ENCODE peak calls at places on chromosomes 16 and 17, in seven cellular contexts. C, J, E, S, W, M and U are unnamed samples.

GRCh38 chr17:21573961-21574610 is 118.2 kb upstream of the KCNJ18 start:
- DNase-seq in C (peak), W (no peak), J (no peak), E (peak), S (peak), M (peak), U (peak)

GRCh38 chr17:74305865-74306654 is 20.0 kb upstream of the KIF19 start:
- DNase-seq in E (no peak), J (peak), S (no peak), M (peak), W (no peak), C (no peak), U (no peak)

GRCh38 chr16:13543850-13544249 is 376.1 kb upstream of the ERCC4 start:
- DNase-seq in C (no peak), M (no peak), E (no peak), J (peak), W (no peak), S (no peak), U (no peak)

GRCh38 chr17:63700528-63701441 is 860 bp upstream of the LIMD2 start:
- DNase-seq in E (peak), W (peak), S (peak), J (peak), C (peak), M (peak), U (peak)

GRCh38 chr17:29909604-29910003 is 20.4 kb downstream of the SSH2 start:
- DNase-seq in J (no peak), C (no peak), M (peak), W (no peak), S (no peak), E (no peak), U (no peak)

GRCh38 chr17:79654960-79655382 is 44.1 kb upstream of the RBFOX3 start:
- DNase-seq in W (no peak), M (no peak), S (no peak), C (no peak), E (no peak), J (peak), U (no peak)

GRCh38 chr16:58454178-58454577 is 45.8 kb upstream of the NDRG4 start:
- DNase-seq in M (no peak), C (no peak), J (no peak), S (no peak), W (no peak), E (no peak), U (no peak)

GRCh38 chr16:66357523-66357928 is 9.0 kb upstream of the CDH5 start:
- DNase-seq in E (no peak), W (peak), S (no peak), J (peak), C (no peak), M (peak), U (peak)

GRCh38 chr17:46212634-46213435 is 19.6 kb upstream of the KANSL1 start:
- DNase-seq in M (peak), E (peak), W (peak), C (peak), J (peak), S (peak), U (peak)

GRCh38 chr16:1054660-1055556 is 17.6 kb upstream of the SSTR5 start:
- DNase-seq in J (peak), C (peak), E (peak), S (no peak), M (peak), W (no peak), U (no peak)

GRCh38 chr16:25109643-25110042 is 1.9 kb upstream of the LCMT1 start:
- DNase-seq in J (no peak), E (no peak), S (no peak), C (peak), W (no peak), M (peak), U (peak)

GRCh38 chr16:84726670-84727467 is 27.1 kb downstream of the USP10 start:
- DNase-seq in J (no peak), W (peak), M (no peak), E (no peak), C (peak), S (no peak), U (peak)

GRCh38 chr17:3966720-3967363 is 2.6 kb upstream of the ATP2A3 start:
- DNase-seq in W (peak), C (no peak), M (no peak), S (no peak), E (no peak), J (no peak), U (peak)

GRCh38 chr16:78437352-78437968 is 338.0 kb downstream of the WWOX start:
- DNase-seq in E (peak), C (peak), J (peak), W (peak), M (peak), S (no peak), U (no peak)

GRCh38 chr16:67935096-67935401 is 1.6 kb downstream of the PSMB10 start:
- DNase-seq in E (no peak), J (no peak), M (no peak), S (no peak), W (no peak), C (no peak), U (no peak)

GRCh38 chr17:12510535-12510934 is 155.2 kb upstream of the MYOCD start:
- DNase-seq in E (no peak), W (no peak), S (no peak), M (no peak), C (no peak), J (no peak), U (no peak)

GRCh38 chr16:86443508-86444130 is 66.7 kb upstream of the FOXF1 start:
- DNase-seq in C (no peak), J (no peak), E (no peak), W (no peak), M (no peak), S (no peak), U (no peak)

GRCh38 chr17:31684901-31685300 is 174.1 kb downstream of the COPRS start:
- DNase-seq in S (no peak), W (no peak), M (no peak), J (peak), C (no peak), E (no peak), U (no peak)

GRCh38 chr17:80063815-80064585 is 27.6 kb downstream of the CCDC40 start:
- DNase-seq in W (no peak), E (no peak), C (peak), S (no peak), M (peak), J (no peak), U (peak)

GRCh38 chr16:67268136-67268579 is 11.2 kb upstream of the PLEKHG4 start:
- DNase-seq in S (no peak), M (peak), J (peak), W (no peak), E (no peak), C (peak), U (no peak)

GRCh38 chr16:11167581-11167980 is 88.4 kb downstream of the SOCS1 start:
- DNase-seq in S (no peak), M (no peak), E (no peak), J (no peak), W (no peak), C (no peak), U (no peak)

GRCh38 chr16:10170016-10170415 is 12.2 kb downstream of the GRIN2A start:
- DNase-seq in S (no peak), E (no peak), M (no peak), C (no peak), J (no peak), W (no peak), U (no peak)

GRCh38 chr16:86355538-86355937 is 154.8 kb upstream of the FOXF1 start:
- DNase-seq in S (no peak), J (no peak), C (no peak), W (no peak), M (no peak), E (no peak), U (no peak)

GRCh38 chr16:66001432-66001831 is 365.1 kb upstream of the CDH5 start:
- DNase-seq in J (no peak), M (no peak), W (no peak), E (no peak), S (no peak), C (no peak), U (no peak)

GRCh38 chr16:82987767-82988166 is 361.0 kb downstream of the CDH13 start:
- DNase-seq in E (no peak), W (no peak), J (no peak), C (no peak), S (no peak), M (peak), U (no peak)

GRCh38 chr17:49486012-49486641 is 9.0 kb upstream of the NGFR start:
- DNase-seq in W (no peak), E (no peak), C (no peak), S (no peak), J (peak), M (no peak), U (no peak)

GRCh38 chr16:57361384-57361783 is 2.8 kb downstream of the CCL22 start:
- DNase-seq in S (no peak), E (no peak), W (no peak), M (no peak), C (no peak), J (no peak), U (no peak)

GRCh38 chr17:79183221-79184158 is 108.9 kb downstream of the ENGASE start:
- DNase-seq in J (peak), E (no peak), S (no peak), M (peak), C (no peak), W (peak), U (no peak)

GRCh38 chr17:4968166-4968915 is 724 bp upstream of the SPAG7 start:
- DNase-seq in S (no peak), W (no peak), J (peak), E (peak), C (no peak), M (no peak), U (no peak)

GRCh38 chr16:53515259-53515658 is 12.2 kb upstream of the AKTIP start:
- DNase-seq in S (no peak), E (no peak), W (no peak), C (no peak), M (peak), J (no peak), U (no peak)